ENCODE peak calls at places on chromosomes 11 and 22, in seven cellular contexts. One of them, this sample, is unnamed. For H3K4me1, the result is how much of the 10 kb centered on the place peaks cover.

GRCh38 chr11:95111923-95112540 is 22.4 kb downstream of the ENDOD1 start:
- DNase-seq in tibial artery: no peak
- DNase-seq in PC-3: no peak
- DNase-seq in colonic mucosa: no peak
- DNase-seq in A549: no peak
- DNase-seq in IMR-90: no peak
- DNase-seq in H1: no peak
- DNase-seq in this sample: no peak

GRCh38 chr11:6601041-6601461 is 2.4 kb downstream of the RRP8 start:
- DNase-seq in tibial artery: peak
- DNase-seq in PC-3: no peak
- DNase-seq in colonic mucosa: peak
- DNase-seq in A549: no peak
- DNase-seq in IMR-90: no peak
- DNase-seq in H1: no peak
- DNase-seq in this sample: no peak

GRCh38 chr11:36219996-36220395 is 69.2 kb downstream of the COMMD9 start:
- DNase-seq in tibial artery: no peak
- DNase-seq in PC-3: no peak
- DNase-seq in colonic mucosa: no peak
- DNase-seq in A549: no peak
- DNase-seq in IMR-90: no peak
- DNase-seq in H1: no peak
- DNase-seq in this sample: no peak

GRCh38 chr11:120561286-120561685 is 49.7 kb downstream of the GRIK4 start:
- DNase-seq in tibial artery: peak
- DNase-seq in PC-3: no peak
- DNase-seq in colonic mucosa: no peak
- DNase-seq in A549: no peak
- DNase-seq in IMR-90: no peak
- DNase-seq in H1: no peak
- DNase-seq in this sample: no peak

GRCh38 chr11:134153147-134153905 is 70.4 kb downstream of the NCAPD3 start:
- DNase-seq in tibial artery: no peak
- DNase-seq in PC-3: no peak
- DNase-seq in colonic mucosa: no peak
- DNase-seq in A549: no peak
- DNase-seq in IMR-90: no peak
- DNase-seq in H1: no peak
- DNase-seq in this sample: no peak

GRCh38 chr22:26828311-26828710 is 170.9 kb downstream of the MIAT start:
- DNase-seq in tibial artery: peak
- DNase-seq in PC-3: no peak
- DNase-seq in colonic mucosa: no peak
- DNase-seq in A549: no peak
- DNase-seq in IMR-90: no peak
- DNase-seq in H1: no peak
- DNase-seq in this sample: no peak

GRCh38 chr11:112366777-112367176 is 106.1 kb upstream of the PLET1 start:
- DNase-seq in tibial artery: no peak
- DNase-seq in PC-3: peak
- DNase-seq in colonic mucosa: no peak
- DNase-seq in A549: no peak
- DNase-seq in IMR-90: peak
- DNase-seq in H1: no peak
- DNase-seq in this sample: no peak

GRCh38 chr11:16881074-16881709 is 133.0 kb downstream of the PLEKHA7 start:
- DNase-seq in tibial artery: no peak
- DNase-seq in PC-3: peak
- DNase-seq in colonic mucosa: no peak
- DNase-seq in A549: no peak
- DNase-seq in IMR-90: peak
- DNase-seq in H1: no peak
- DNase-seq in this sample: peak

GRCh38 chr22:50724616-50725015 is 13.4 kb upstream of the ACR start:
- DNase-seq in tibial artery: no peak
- DNase-seq in PC-3: no peak
- DNase-seq in colonic mucosa: no peak
- DNase-seq in A549: no peak
- DNase-seq in IMR-90: no peak
- DNase-seq in H1: no peak
- DNase-seq in this sample: no peak

GRCh38 chr22:45709004-45709739 is 37.5 kb downstream of the ATXN10 start:
- DNase-seq in tibial artery: no peak
- DNase-seq in PC-3: peak
- DNase-seq in colonic mucosa: no peak
- DNase-seq in A549: peak
- DNase-seq in IMR-90: peak
- DNase-seq in H1: no peak
- DNase-seq in this sample: no peak

GRCh38 chr11:120511116-120511803 is at the start of gene GRIK4:
- DNase-seq in tibial artery: peak
- DNase-seq in PC-3: peak
- DNase-seq in colonic mucosa: peak
- DNase-seq in A549: peak
- DNase-seq in IMR-90: peak
- DNase-seq in H1: peak
- DNase-seq in this sample: peak

GRCh38 chr22:32660292-32660691 is 141.2 kb upstream of the TIMP3 start:
- DNase-seq in tibial artery: peak
- DNase-seq in PC-3: peak
- DNase-seq in colonic mucosa: peak
- DNase-seq in A549: peak
- DNase-seq in IMR-90: peak
- DNase-seq in H1: peak
- DNase-seq in this sample: peak

GRCh38 chr11:44823006-44823405 is 96.2 kb downstream of the TSPAN18 start:
- DNase-seq in tibial artery: no peak
- DNase-seq in PC-3: no peak
- DNase-seq in colonic mucosa: no peak
- DNase-seq in A549: no peak
- DNase-seq in IMR-90: no peak
- DNase-seq in H1: no peak
- DNase-seq in this sample: no peak

GRCh38 chr11:113715882-113716625 is 9.9 kb upstream of the TMPRSS5 start:
- DNase-seq in tibial artery: no peak
- DNase-seq in PC-3: no peak
- DNase-seq in colonic mucosa: no peak
- DNase-seq in A549: no peak
- DNase-seq in IMR-90: no peak
- DNase-seq in H1: no peak
- DNase-seq in this sample: no peak

GRCh38 chr22:37163618-37164534 is 14.2 kb upstream of the IL2RB start:
- DNase-seq in tibial artery: no peak
- DNase-seq in PC-3: no peak
- DNase-seq in colonic mucosa: no peak
- DNase-seq in A549: no peak
- DNase-seq in IMR-90: no peak
- DNase-seq in H1: no peak
- DNase-seq in this sample: peak

GRCh38 chr11:69734841-69735240 is 31.0 kb upstream of the FGF19 start:
- DNase-seq in tibial artery: no peak
- DNase-seq in PC-3: no peak
- DNase-seq in colonic mucosa: no peak
- DNase-seq in A549: no peak
- DNase-seq in IMR-90: no peak
- DNase-seq in H1: no peak
- DNase-seq in this sample: no peak

GRCh38 chr22:29108137-29108536 is 35.3 kb downstream of the KREMEN1 start:
- DNase-seq in tibial artery: no peak
- DNase-seq in PC-3: peak
- DNase-seq in colonic mucosa: no peak
- DNase-seq in A549: peak
- DNase-seq in IMR-90: peak
- DNase-seq in H1: no peak
- DNase-seq in this sample: no peak

GRCh38 chr11:20247540-20248138 is 87.4 kb upstream of the DBX1 start:
- DNase-seq in tibial artery: no peak
- DNase-seq in PC-3: no peak
- DNase-seq in colonic mucosa: no peak
- DNase-seq in A549: no peak
- DNase-seq in IMR-90: no peak
- DNase-seq in H1: no peak
- DNase-seq in this sample: no peak

GRCh38 chr22:38173156-38173906 is 8.3 kb downstream of the PLA2G6 start:
- DNase-seq in tibial artery: peak
- DNase-seq in PC-3: no peak
- DNase-seq in colonic mucosa: no peak
- DNase-seq in A549: no peak
- DNase-seq in IMR-90: no peak
- DNase-seq in H1: no peak
- DNase-seq in this sample: no peak
- H3K4me1 ChIP-seq in tibial artery: under half
- H3K4me1 ChIP-seq in PC-3: under half
- H3K4me1 ChIP-seq in colonic mucosa: under half
- H3K4me1 ChIP-seq in A549: under half
- H3K4me1 ChIP-seq in IMR-90: under half
- H3K4me1 ChIP-seq in H1: under half
- H3K4me1 ChIP-seq in this sample: half or more

GRCh38 chr11:128563942-128564641 is 23.3 kb downstream of the ETS1 start:
- DNase-seq in tibial artery: no peak
- DNase-seq in PC-3: no peak
- DNase-seq in colonic mucosa: peak
- DNase-seq in A549: no peak
- DNase-seq in IMR-90: no peak
- DNase-seq in H1: no peak
- DNase-seq in this sample: no peak

GRCh38 chr11:128564642-128565245 is 22.6 kb downstream of the ETS1 start:
- DNase-seq in tibial artery: no peak
- DNase-seq in PC-3: no peak
- DNase-seq in colonic mucosa: no peak
- DNase-seq in A549: no peak
- DNase-seq in IMR-90: no peak
- DNase-seq in H1: no peak
- DNase-seq in this sample: no peak

GRCh38 chr11:128565881-128566280 is 21.5 kb downstream of the ETS1 start:
- DNase-seq in tibial artery: no peak
- DNase-seq in PC-3: no peak
- DNase-seq in colonic mucosa: peak
- DNase-seq in A549: no peak
- DNase-seq in IMR-90: no peak
- DNase-seq in H1: no peak
- DNase-seq in this sample: no peak

GRCh38 chr11:128559496-128560103 is 27.8 kb downstream of the ETS1 start:
- DNase-seq in tibial artery: no peak
- DNase-seq in PC-3: peak
- DNase-seq in colonic mucosa: no peak
- DNase-seq in A549: no peak
- DNase-seq in IMR-90: no peak
- DNase-seq in H1: no peak
- DNase-seq in this sample: no peak

DNA sequence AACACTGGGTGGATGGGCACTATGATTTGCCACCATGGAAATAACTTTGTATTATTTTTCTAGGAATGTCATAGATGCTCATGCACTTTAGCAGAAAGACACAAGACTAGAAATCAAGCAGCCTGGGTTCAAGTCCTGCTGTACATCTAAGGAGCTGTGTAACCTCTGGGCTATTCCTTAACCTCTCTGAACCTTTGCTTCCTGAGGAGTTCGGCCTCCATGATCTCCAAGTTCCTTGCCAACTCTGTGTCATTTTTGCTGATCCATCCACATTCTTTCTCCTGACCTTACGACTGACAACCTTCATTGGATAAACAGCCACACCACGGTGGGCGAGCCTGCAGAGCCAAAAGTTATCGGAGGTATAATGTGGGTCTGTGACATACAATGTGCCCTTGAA is 24.1 kb downstream of the ETS1 start:
- DNase-seq in tibial artery: no peak
- DNase-seq in PC-3: no peak
- DNase-seq in colonic mucosa: no peak
- DNase-seq in A549: no peak
- DNase-seq in IMR-90: no peak
- DNase-seq in H1: no peak
- DNase-seq in this sample: no peak
- H3K4me1 ChIP-seq in tibial artery: under half
- H3K4me1 ChIP-seq in PC-3: under half
- H3K4me1 ChIP-seq in colonic mucosa: under half
- H3K4me1 ChIP-seq in A549: under half
- H3K4me1 ChIP-seq in IMR-90: under half
- H3K4me1 ChIP-seq in H1: under half
- H3K4me1 ChIP-seq in this sample: under half

DNA sequence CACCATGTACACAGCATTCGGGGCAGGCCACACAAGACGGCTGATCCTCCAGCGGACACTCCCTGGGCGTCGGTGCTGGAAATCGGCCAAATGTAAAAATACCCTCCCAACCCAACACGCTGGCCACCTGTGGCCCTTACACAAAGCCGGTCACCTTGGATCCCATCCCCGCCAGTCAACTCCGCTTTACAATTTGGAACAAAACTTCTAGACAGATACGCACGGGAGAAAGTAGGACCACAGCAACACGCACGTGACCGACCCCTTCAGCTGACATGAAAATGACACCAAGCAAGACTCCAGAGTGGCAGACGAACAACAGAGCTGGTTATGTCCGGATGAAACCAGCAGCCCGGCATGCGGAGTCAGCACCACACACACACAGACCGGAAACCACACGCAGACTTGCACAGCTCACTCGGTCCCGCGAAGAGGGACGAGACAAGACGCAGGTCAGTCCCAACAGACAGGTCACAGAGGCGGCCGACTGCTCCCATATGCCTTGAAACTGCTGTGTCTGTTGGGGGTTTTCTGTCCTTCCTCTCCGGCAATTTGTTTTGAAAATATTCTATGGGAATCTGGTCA is 366.6 kb downstream of the SHANK2 start:
- DNase-seq in tibial artery: no peak
- DNase-seq in PC-3: no peak
- DNase-seq in colonic mucosa: no peak
- DNase-seq in A549: no peak
- DNase-seq in IMR-90: peak
- DNase-seq in H1: no peak
- DNase-seq in this sample: no peak
- H3K4me1 ChIP-seq in tibial artery: under half
- H3K4me1 ChIP-seq in PC-3: under half
- H3K4me1 ChIP-seq in colonic mucosa: under half
- H3K4me1 ChIP-seq in A549: under half
- H3K4me1 ChIP-seq in IMR-90: under half
- H3K4me1 ChIP-seq in H1: under half
- H3K4me1 ChIP-seq in this sample: under half

GRCh38 chr11:67372993-67373915 is at the start of gene CLCF1:
- DNase-seq in tibial artery: peak
- DNase-seq in PC-3: peak
- DNase-seq in colonic mucosa: peak
- DNase-seq in A549: peak
- DNase-seq in IMR-90: peak
- DNase-seq in H1: no peak
- DNase-seq in this sample: peak

GRCh38 chr11:67375320-67376021 is 2.1 kb upstream of the CLCF1 start:
- DNase-seq in tibial artery: no peak
- DNase-seq in PC-3: peak
- DNase-seq in colonic mucosa: no peak
- DNase-seq in A549: peak
- DNase-seq in IMR-90: no peak
- DNase-seq in H1: no peak
- DNase-seq in this sample: no peak

GRCh38 chr11:67373916-67374570 is 645 bp upstream of the CLCF1 start:
- DNase-seq in tibial artery: peak
- DNase-seq in PC-3: peak
- DNase-seq in colonic mucosa: peak
- DNase-seq in A549: peak
- DNase-seq in IMR-90: peak
- DNase-seq in H1: peak
- DNase-seq in this sample: peak

GRCh38 chr11:67376022-67376386 is 2.6 kb upstream of the CLCF1 start:
- DNase-seq in tibial artery: no peak
- DNase-seq in PC-3: no peak
- DNase-seq in colonic mucosa: no peak
- DNase-seq in A549: no peak
- DNase-seq in IMR-90: no peak
- DNase-seq in H1: no peak
- DNase-seq in this sample: no peak

GRCh38 chr11:67374571-67375276 is 1.3 kb upstream of the CLCF1 start:
- DNase-seq in tibial artery: no peak
- DNase-seq in PC-3: peak
- DNase-seq in colonic mucosa: no peak
- DNase-seq in A549: peak
- DNase-seq in IMR-90: no peak
- DNase-seq in H1: no peak
- DNase-seq in this sample: no peak
- H3K4me1 ChIP-seq in tibial artery: under half
- H3K4me1 ChIP-seq in PC-3: half or more
- H3K4me1 ChIP-seq in colonic mucosa: under half
- H3K4me1 ChIP-seq in A549: half or more
- H3K4me1 ChIP-seq in IMR-90: under half
- H3K4me1 ChIP-seq in H1: under half
- H3K4me1 ChIP-seq in this sample: under half